ENCODE peak calls at places on chromosomes 5 and 9, in seven cellular contexts. One of them, this sample, is unnamed.

GRCh38 chr5:141845371-141845821 is 32.8 kb downstream of the PCDH1 start:
- DNase-seq in A549: no peak
- DNase-seq in HepG2: no peak
- DNase-seq in IMR-90: no peak
- DNase-seq in HCT116: no peak
- DNase-seq in heart left ventricle: no peak
- DNase-seq in lower leg skin: no peak
- DNase-seq in this sample: no peak

GRCh38 chr5:142119051-142119625 is 10.6 kb downstream of the NDFIP1 start:
- DNase-seq in IMR-90: no peak
- DNase-seq in lower leg skin: no peak
- DNase-seq in HepG2: no peak
- DNase-seq in A549: no peak
- DNase-seq in heart left ventricle: no peak
- DNase-seq in HCT116: no peak
- DNase-seq in this sample: peak; percentile 88

GRCh38 chr9:116337015-116337414 is 183.4 kb downstream of the PAPPA start:
- DNase-seq in lower leg skin: no peak
- DNase-seq in HCT116: no peak
- DNase-seq in IMR-90: peak; percentile 83
- DNase-seq in A549: no peak
- DNase-seq in HepG2: no peak
- DNase-seq in heart left ventricle: no peak
- DNase-seq in this sample: no peak

GRCh38 chr5:126544087-126544740 is 50.8 kb downstream of the ALDH7A1 start:
- DNase-seq in heart left ventricle: no peak
- DNase-seq in HCT116: peak; percentile 19
- DNase-seq in IMR-90: peak; percentile 44
- DNase-seq in HepG2: peak; percentile 58
- DNase-seq in A549: peak; percentile 58
- DNase-seq in lower leg skin: no peak
- DNase-seq in this sample: peak; percentile 35

GRCh38 chr9:132575005-132575609 is 7.3 kb upstream of the BARHL1 start:
- DNase-seq in lower leg skin: no peak
- DNase-seq in HepG2: peak; percentile 48
- DNase-seq in heart left ventricle: peak; percentile 61
- DNase-seq in IMR-90: peak; percentile 67
- DNase-seq in HCT116: peak; percentile 62
- DNase-seq in A549: peak; percentile 75
- DNase-seq in this sample: peak; percentile 37

GRCh38 chr9:89640391-89640790 is 35.6 kb downstream of the GADD45G start:
- DNase-seq in lower leg skin: no peak
- DNase-seq in HCT116: no peak
- DNase-seq in IMR-90: no peak
- DNase-seq in HepG2: no peak
- DNase-seq in A549: no peak
- DNase-seq in heart left ventricle: peak; percentile 40
- DNase-seq in this sample: no peak

GRCh38 chr5:34005211-34005610 is 2.6 kb downstream of the AMACR start:
- DNase-seq in heart left ventricle: no peak
- DNase-seq in IMR-90: peak; percentile 43
- DNase-seq in A549: no peak
- DNase-seq in HepG2: no peak
- DNase-seq in HCT116: no peak
- DNase-seq in lower leg skin: no peak
- DNase-seq in this sample: no peak

GRCh38 chr5:56647109-56647863 is 168.1 kb upstream of the MAP3K1 start:
- DNase-seq in HepG2: no peak
- DNase-seq in heart left ventricle: no peak
- DNase-seq in IMR-90: no peak
- DNase-seq in lower leg skin: no peak
- DNase-seq in A549: no peak
- DNase-seq in HCT116: no peak
- DNase-seq in this sample: no peak

GRCh38 chr5:172897691-172898512 is 61.3 kb upstream of the RPL26L1 start:
- DNase-seq in HepG2: no peak
- DNase-seq in A549: peak; percentile 96
- DNase-seq in heart left ventricle: peak; percentile 38
- DNase-seq in IMR-90: peak; percentile 97
- DNase-seq in HCT116: no peak
- DNase-seq in lower leg skin: no peak
- DNase-seq in this sample: no peak

GRCh38 chr9:112820886-112821285 is 69.8 kb downstream of the SLC46A2 start:
- DNase-seq in lower leg skin: no peak
- DNase-seq in IMR-90: peak; percentile 78
- DNase-seq in heart left ventricle: no peak
- DNase-seq in HepG2: no peak
- DNase-seq in A549: no peak
- DNase-seq in HCT116: no peak
- DNase-seq in this sample: no peak

GRCh38 chr9:115615821-115616665 is 498.1 kb upstream of the TNC start:
- DNase-seq in A549: peak; percentile 82
- DNase-seq in IMR-90: peak; percentile 96
- DNase-seq in lower leg skin: no peak
- DNase-seq in heart left ventricle: no peak
- DNase-seq in HepG2: no peak
- DNase-seq in HCT116: no peak
- DNase-seq in this sample: no peak

GRCh38 chr9:108761530-108762347 is 94.0 kb downstream of the ACTL7B start:
- DNase-seq in heart left ventricle: peak; percentile 51
- DNase-seq in IMR-90: peak; percentile 51
- DNase-seq in HCT116: peak; percentile 33
- DNase-seq in A549: peak; percentile 50
- DNase-seq in HepG2: peak; percentile 47
- DNase-seq in lower leg skin: peak; percentile 91
- DNase-seq in this sample: peak; percentile 67

GRCh38 chr9:79292731-79293280 is 279.0 kb upstream of the TLE4 start:
- DNase-seq in A549: no peak
- DNase-seq in IMR-90: no peak
- DNase-seq in HepG2: no peak
- DNase-seq in lower leg skin: no peak
- DNase-seq in heart left ventricle: no peak
- DNase-seq in HCT116: no peak
- DNase-seq in this sample: no peak

GRCh38 chr9:134606951-134607733 is 34.5 kb upstream of the COL5A1 start:
- DNase-seq in A549: no peak
- DNase-seq in HepG2: no peak
- DNase-seq in heart left ventricle: no peak
- DNase-seq in HCT116: peak; percentile 21
- DNase-seq in lower leg skin: peak; percentile 66
- DNase-seq in IMR-90: no peak
- DNase-seq in this sample: no peak

GRCh38 chr5:71586052-71586940 is 844 bp upstream of the MCCC2 start:
- DNase-seq in lower leg skin: no peak
- DNase-seq in heart left ventricle: peak; percentile 13
- DNase-seq in HepG2: peak; percentile 98
- DNase-seq in A549: peak; percentile 24
- DNase-seq in HCT116: no peak
- DNase-seq in IMR-90: peak; percentile 11
- DNase-seq in this sample: no peak

GRCh38 chr5:1673042-1673674 is 126.5 kb downstream of the MRPL36 start:
- DNase-seq in lower leg skin: peak; percentile 82
- DNase-seq in IMR-90: peak; percentile 49
- DNase-seq in HepG2: no peak
- DNase-seq in A549: no peak
- DNase-seq in heart left ventricle: no peak
- DNase-seq in HCT116: no peak
- DNase-seq in this sample: no peak

GRCh38 chr9:13149454-13149853 is 130.0 kb downstream of the MPDZ start:
- DNase-seq in HCT116: no peak
- DNase-seq in lower leg skin: no peak
- DNase-seq in A549: no peak
- DNase-seq in HepG2: no peak
- DNase-seq in heart left ventricle: peak; percentile 26
- DNase-seq in IMR-90: no peak
- DNase-seq in this sample: no peak

GRCh38 chr5:128241071-128241695 is 157.6 kb downstream of the SLC12A2 start:
- DNase-seq in IMR-90: peak; percentile 20
- DNase-seq in HepG2: no peak
- DNase-seq in A549: no peak
- DNase-seq in heart left ventricle: no peak
- DNase-seq in lower leg skin: no peak
- DNase-seq in HCT116: no peak
- DNase-seq in this sample: no peak

GRCh38 chr9:120889606-120890396 is 12.8 kb upstream of the PHF19 start:
- DNase-seq in HepG2: no peak
- DNase-seq in heart left ventricle: no peak
- DNase-seq in IMR-90: no peak
- DNase-seq in A549: no peak
- DNase-seq in HCT116: no peak
- DNase-seq in lower leg skin: no peak
- DNase-seq in this sample: no peak

GRCh38 chr5:81422671-81423070 is 28.7 kb upstream of the ACOT12 start:
- DNase-seq in HepG2: peak; percentile 37
- DNase-seq in heart left ventricle: no peak
- DNase-seq in lower leg skin: no peak
- DNase-seq in A549: peak; percentile 69
- DNase-seq in HCT116: no peak
- DNase-seq in IMR-90: peak; percentile 97
- DNase-seq in this sample: no peak
- TF ChIP-seq POLR2A in HepG2: no peak
- TF ChIP-seq POLR2A in heart left ventricle: no peak
- TF ChIP-seq POLR2A in lower leg skin: no peak
- TF ChIP-seq POLR2A in A549: no peak
- TF ChIP-seq POLR2A in HCT116: no peak
- TF ChIP-seq POLR2A in IMR-90: no peak
- TF ChIP-seq POLR2A in this sample: no peak

GRCh38 chr5:91381774-91382492 is 1.2 kb downstream of the ARRDC3 start:
- DNase-seq in HCT116: peak; percentile 63
- DNase-seq in A549: peak; percentile 81
- DNase-seq in lower leg skin: peak; percentile 94
- DNase-seq in heart left ventricle: peak; percentile 79
- DNase-seq in HepG2: peak; percentile 71
- DNase-seq in IMR-90: peak; percentile 89
- DNase-seq in this sample: peak; percentile 88
- TF ChIP-seq POLR2A in HCT116: no peak
- TF ChIP-seq POLR2A in A549: no peak
- TF ChIP-seq POLR2A in lower leg skin: no peak
- TF ChIP-seq POLR2A in heart left ventricle: no peak
- TF ChIP-seq POLR2A in HepG2: no peak
- TF ChIP-seq POLR2A in IMR-90: no peak
- TF ChIP-seq POLR2A in this sample: no peak

DNA sequence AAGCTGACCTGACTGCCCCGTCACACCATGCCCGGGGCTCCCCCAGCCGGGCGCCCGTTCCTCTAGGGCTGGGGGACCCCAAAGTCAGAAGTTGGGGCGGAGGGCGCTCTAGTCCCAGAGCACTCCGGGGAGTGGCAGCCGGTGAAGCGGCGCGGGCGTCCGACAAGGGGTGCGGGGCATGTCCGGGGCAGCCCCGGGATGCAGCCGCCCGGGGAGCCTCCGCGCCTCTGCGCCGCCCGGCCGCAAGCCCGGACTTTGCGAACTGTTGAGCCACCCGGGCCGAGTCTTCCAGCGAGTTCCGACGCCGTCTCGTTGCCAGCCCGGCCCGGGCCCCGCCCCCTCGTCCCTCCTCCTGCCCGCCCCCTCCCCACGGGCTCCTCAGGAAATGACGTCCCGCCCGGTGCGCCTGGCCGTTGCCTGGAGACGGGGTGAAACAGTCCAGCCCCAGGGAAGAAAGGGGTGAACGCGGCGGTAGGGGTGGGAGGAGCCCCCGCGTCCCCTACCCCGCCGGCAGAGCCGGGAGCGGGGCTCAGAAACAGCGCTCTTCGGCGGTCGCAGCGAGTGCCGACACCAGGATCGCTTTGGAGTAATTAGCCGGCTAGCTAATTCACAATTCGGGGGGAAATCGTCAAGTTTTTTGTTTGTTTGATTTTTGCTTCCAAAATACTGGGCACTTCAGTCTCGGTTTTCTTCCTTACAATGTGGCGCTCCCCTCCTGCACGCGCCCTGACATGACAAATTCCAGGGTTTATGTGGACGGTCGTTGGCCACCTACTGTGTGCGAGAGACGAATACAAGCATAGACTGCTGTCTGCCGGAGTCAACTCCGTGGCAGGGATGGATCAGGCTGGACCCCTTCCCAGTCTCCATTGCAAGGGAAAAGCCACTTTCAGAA is at the start of gene WHRN:
- DNase-seq in HepG2: peak; percentile 77
- DNase-seq in HCT116: peak; percentile 60
- DNase-seq in IMR-90: peak; percentile 76
- DNase-seq in A549: peak; percentile 84
- DNase-seq in heart left ventricle: peak; percentile 90
- DNase-seq in lower leg skin: peak; percentile 98
- DNase-seq in this sample: peak; percentile 21
- TF ChIP-seq POLR2A in HepG2: peak; percentile 81
- TF ChIP-seq POLR2A in HCT116: no peak
- TF ChIP-seq POLR2A in IMR-90: peak; percentile 87
- TF ChIP-seq POLR2A in A549: peak; percentile 47
- TF ChIP-seq POLR2A in heart left ventricle: peak; percentile 53
- TF ChIP-seq POLR2A in lower leg skin: no peak
- TF ChIP-seq POLR2A in this sample: no peak

DNA sequence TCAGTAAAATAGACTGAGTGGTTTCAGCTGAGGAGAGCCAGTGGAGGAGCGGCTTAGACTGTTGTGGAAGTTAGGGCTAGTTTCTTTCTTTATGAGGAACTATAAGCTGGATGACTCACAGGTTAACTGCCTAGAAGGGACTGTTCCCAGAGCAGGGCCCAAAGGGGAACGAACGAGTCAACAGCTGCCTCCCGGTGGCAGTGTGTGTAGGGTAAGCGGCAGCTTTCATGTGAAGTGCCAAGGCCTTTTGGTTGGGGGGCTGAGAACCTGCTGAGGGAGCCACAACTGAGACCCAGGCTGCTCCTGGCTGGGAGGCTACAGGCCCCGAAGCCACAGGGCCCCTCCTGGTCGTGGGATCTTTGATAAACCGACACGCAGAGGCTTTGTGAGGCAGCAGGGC is 7.0 kb downstream of the SQSTM1 start:
- DNase-seq in HepG2: no peak
- DNase-seq in heart left ventricle: no peak
- DNase-seq in A549: no peak
- DNase-seq in HCT116: no peak
- DNase-seq in IMR-90: peak; percentile 73
- DNase-seq in lower leg skin: no peak
- DNase-seq in this sample: no peak
- TF ChIP-seq POLR2A in HepG2: no peak
- TF ChIP-seq POLR2A in heart left ventricle: no peak
- TF ChIP-seq POLR2A in A549: no peak
- TF ChIP-seq POLR2A in HCT116: no peak
- TF ChIP-seq POLR2A in IMR-90: no peak
- TF ChIP-seq POLR2A in lower leg skin: no peak
- TF ChIP-seq POLR2A in this sample: peak; percentile 0

GRCh38 chr9:114385412-114386181 is 2.2 kb downstream of the AKNA start:
- DNase-seq in A549: peak; percentile 24
- DNase-seq in HepG2: peak; percentile 54
- DNase-seq in IMR-90: peak; percentile 95
- DNase-seq in HCT116: peak; percentile 35
- DNase-seq in lower leg skin: peak; percentile 93
- DNase-seq in heart left ventricle: peak; percentile 66
- DNase-seq in this sample: peak; percentile 3
- TF ChIP-seq POLR2A in A549: no peak
- TF ChIP-seq POLR2A in HepG2: no peak
- TF ChIP-seq POLR2A in IMR-90: no peak
- TF ChIP-seq POLR2A in HCT116: no peak
- TF ChIP-seq POLR2A in lower leg skin: no peak
- TF ChIP-seq POLR2A in heart left ventricle: no peak
- TF ChIP-seq POLR2A in this sample: no peak

GRCh38 chr9:137198051-137198747 is 2.3 kb downstream of the TPRN start:
- DNase-seq in lower leg skin: no peak
- DNase-seq in HepG2: no peak
- DNase-seq in HCT116: no peak
- DNase-seq in A549: no peak
- DNase-seq in IMR-90: no peak
- DNase-seq in heart left ventricle: no peak
- DNase-seq in this sample: no peak
- TF ChIP-seq POLR2A in lower leg skin: no peak
- TF ChIP-seq POLR2A in HepG2: no peak
- TF ChIP-seq POLR2A in HCT116: no peak
- TF ChIP-seq POLR2A in A549: no peak
- TF ChIP-seq POLR2A in IMR-90: no peak
- TF ChIP-seq POLR2A in heart left ventricle: no peak
- TF ChIP-seq POLR2A in this sample: no peak